ENCODE peak calls at places on chromosomes 7 and 10, in four cellular contexts. T is SK-N-MC, K is kidney, E is RWPE1. A is an unnamed sample.

GRCh38 chr10:88222878-88223277 is 359.5 kb downstream of the PTEN start:
- DNase-seq in T (no peak), E (no peak), K (no peak), A (no peak)

GRCh38 chr7:45236666-45237065 is 79.1 kb downstream of the RAMP3 start:
- DNase-seq in T (no peak), K (no peak), E (no peak), A (no peak)

GRCh38 chr10:60236869-60237524 is 152.7 kb downstream of the ANK3 start:
- DNase-seq in K (peak), E (no peak), T (no peak), A (peak)

GRCh38 chr10:107984581-107984980 is 820.1 kb upstream of the SORCS1 start:
- DNase-seq in E (no peak), T (no peak), K (no peak), A (no peak)

GRCh38 chr10:87723500-87723899 is 63.8 kb downstream of the PAPSS2 start:
- DNase-seq in E (no peak), T (peak), K (no peak), A (peak)

GRCh38 chr10:114767589-114768393 is 53.8 kb upstream of the FHIP2A start:
- DNase-seq in T (no peak), K (peak), E (peak), A (no peak)

GRCh38 chr10:26805567-26806245 is 55.1 kb downstream of the ABI1 start:
- DNase-seq in E (no peak), K (no peak), T (no peak), A (no peak)

GRCh38 chr7:117862378-117862777 is 10.9 kb downstream of the CTTNBP2 start:
- DNase-seq in E (no peak), T (no peak), K (no peak), A (no peak)

GRCh38 chr7:46239856-46240255 is 318.8 kb upstream of the IGFBP3 start:
- DNase-seq in E (no peak), K (no peak), T (no peak), A (no peak)

GRCh38 chr7:44893710-44894135 is 8.4 kb upstream of the PURB start:
- DNase-seq in K (no peak), T (no peak), E (no peak), A (no peak)

GRCh38 chr7:70893985-70894722 is 237.8 kb upstream of the GALNT17 start:
- DNase-seq in E (no peak), T (no peak), K (no peak), A (no peak)

GRCh38 chr10:86900955-86901354 is 56.5 kb downstream of the MMRN2 start:
- DNase-seq in T (no peak), K (no peak), E (no peak), A (no peak)

GRCh38 chr10:100827819-100828743 is 82.7 kb downstream of the PAX2 start:
- DNase-seq in K (no peak), E (no peak), T (no peak), A (peak)

GRCh38 chr10:86091216-86091615 is 275.4 kb downstream of the GRID1 start:
- DNase-seq in T (no peak), E (no peak), K (no peak), A (no peak)

GRCh38 chr10:84469470-84469869 is 141.1 kb downstream of the CCSER2 start:
- DNase-seq in T (no peak), K (no peak), E (peak), A (no peak)

GRCh38 chr7:3370068-3370704 is 69.1 kb downstream of the SDK1 start:
- DNase-seq in K (no peak), E (no peak), T (no peak), A (no peak)

GRCh38 chr10:68759967-68760366 is 38.9 kb downstream of the CCAR1 start:
- DNase-seq in K (no peak), T (no peak), E (no peak), A (no peak)

GRCh38 chr7:158695726-158696452 is 8.7 kb downstream of the NCAPG2 start:
- DNase-seq in E (peak), T (no peak), K (no peak), A (peak)

GRCh38 chr10:119867317-119867716 is 5.3 kb downstream of the MCMBP start:
- DNase-seq in K (no peak), E (no peak), T (no peak), A (no peak)

GRCh38 chr10:119872610-119872859 is at the start of gene MCMBP:
- DNase-seq in K (no peak), E (no peak), T (no peak), A (no peak)

GRCh38 chr10:119872860-119873671 is 423 bp upstream of the MCMBP start:
- DNase-seq in E (peak), T (no peak), K (peak), A (peak)

GRCh38 chr10:119871881-119872609 is 598 bp downstream of the MCMBP start:
- DNase-seq in T (no peak), E (peak), K (peak), A (peak)
- H3K27ac ChIP-seq in T (peak), E (peak), K (peak), A (peak)

GRCh38 chr10:73867871-73868631 is 6.3 kb downstream of the CAMK2G start:
- DNase-seq in E (no peak), T (no peak), K (no peak), A (no peak)
- H3K27ac ChIP-seq in E (peak), T (no peak), K (no peak), A (no peak)

GRCh38 chr7:127390817-127391590 is 1.5 kb downstream of the ZNF800 start:
- DNase-seq in E (no peak), K (no peak), T (no peak), A (no peak)
- H3K27ac ChIP-seq in E (peak), K (peak), T (no peak), A (peak)

GRCh38 chr10:42754155-42755027 is 28.2 kb upstream of the BMS1 start:
- DNase-seq in E (peak), K (peak), T (no peak), A (peak)
- H3K27ac ChIP-seq in E (no peak), K (no peak), T (no peak), A (no peak)

DNA sequence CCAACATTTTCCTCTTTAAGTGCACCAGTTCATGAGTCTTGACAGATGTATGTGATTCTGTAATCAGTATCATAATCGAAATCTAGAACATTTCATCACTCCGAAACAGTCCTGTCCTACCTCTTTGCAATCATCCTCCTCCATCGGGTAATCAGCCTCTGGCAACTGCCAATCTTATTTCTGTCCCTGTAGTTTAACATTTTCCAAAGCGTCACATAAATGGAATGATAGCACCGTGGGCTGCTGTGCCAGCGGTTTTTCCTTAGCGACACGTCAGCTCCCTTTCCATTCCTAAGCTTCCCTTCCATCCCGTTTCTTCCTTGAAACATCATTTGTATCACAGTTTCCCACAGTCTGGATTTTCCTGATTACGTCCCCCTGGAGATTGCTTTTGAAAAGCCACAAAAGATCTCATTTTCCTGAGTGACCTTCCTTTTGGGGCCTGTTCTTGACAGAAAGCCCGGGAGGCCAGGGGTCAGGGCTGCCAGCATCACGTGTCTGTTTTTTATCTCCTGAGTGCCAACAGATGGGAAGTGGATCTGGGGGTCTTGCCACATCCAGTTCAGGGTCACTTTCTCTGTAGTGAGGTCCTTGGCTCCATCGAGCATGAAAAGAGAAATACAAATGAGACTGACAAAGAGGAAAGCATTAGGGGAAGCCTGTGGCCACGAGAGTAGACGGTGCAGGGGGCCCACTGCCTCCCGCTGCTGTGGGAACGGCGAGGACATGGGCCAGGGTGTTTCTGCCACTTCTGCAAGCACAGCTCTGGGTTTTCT is 31.6 kb downstream of the TMEM120A start:
- DNase-seq in E (no peak), T (no peak), K (peak), A (no peak)
- H3K27ac ChIP-seq in E (no peak), T (no peak), K (peak), A (no peak)

GRCh38 chr10:34029455-34029854 is 695.0 kb upstream of the NRP1 start:
- DNase-seq in T (no peak), K (no peak), E (no peak), A (peak)

GRCh38 chr10:34022195-34022594 is 687.7 kb upstream of the NRP1 start:
- DNase-seq in E (no peak), T (no peak), K (no peak), A (no peak)

GRCh38 chr10:34028936-34029335 is 694.5 kb upstream of the NRP1 start:
- DNase-seq in K (no peak), T (no peak), E (no peak), A (no peak)

GRCh38 chr10:34024708-34025425 is 690.4 kb upstream of the NRP1 start:
- DNase-seq in E (peak), K (no peak), T (no peak), A (peak)
- H3K27ac ChIP-seq in E (no peak), K (no peak), T (no peak), A (no peak)

GRCh38 chr10:13470270-13470669 is 58.5 kb downstream of the BEND7 start:
- DNase-seq in E (no peak), T (no peak), K (no peak), A (no peak)

GRCh38 chr10:13475124-13475523 is 53.7 kb downstream of the BEND7 start:
- DNase-seq in T (no peak), E (peak), K (no peak), A (no peak)

GRCh38 chr10:13473986-13474385 is 54.8 kb downstream of the BEND7 start:
- DNase-seq in K (no peak), T (no peak), E (no peak), A (no peak)

GRCh38 chr10:13472359-13472758 is 56.5 kb downstream of the BEND7 start:
- DNase-seq in E (no peak), K (no peak), T (no peak), A (no peak)
- H3K27ac ChIP-seq in E (no peak), K (no peak), T (no peak), A (no peak)

GRCh38 chr7:33904680-33905388 is 505 bp upstream of the BMPER start:
- DNase-seq in K (peak), T (no peak), E (peak), A (peak)
- H3K27ac ChIP-seq in K (no peak), T (no peak), E (no peak), A (peak)

A was measured in A673.